ENCODE peak calls at places on chromosome 5, in four cellular contexts. Q, Z, L and G are unnamed samples.
A peak's percentile ranks its signal among the peaks of the same experiment; 100 is the strongest.

GRCh38 chr5:77641397-77641943 is 3.0 kb upstream of the OTP start:
- DNase-seq in Q (no peak), Z (no peak), L (no peak), G (no peak)

GRCh38 chr5:14505310-14506140 is 76.1 kb upstream of the OTULINL start:
- DNase-seq in Q (no peak), Z (no peak), L (no peak), G (no peak)

GRCh38 chr5:113295111-113295539 is 139.7 kb downstream of the TSSK1B start:
- DNase-seq in Q (no peak), Z (no peak), L (no peak), G (no peak)

GRCh38 chr5:71937906-71938698 is 169.2 kb upstream of the MAP1B start:
- DNase-seq in Q (no peak), Z (no peak), L (peak; percentile 78), G (no peak)

GRCh38 chr5:150085191-150085912 is 1.0 kb downstream of the CSF1R start:
- DNase-seq in Q (no peak), Z (no peak), L (no peak), G (no peak)

GRCh38 chr5:133796186-133796585 is 172.2 kb downstream of the C5orf15 start:
- DNase-seq in Q (no peak), Z (no peak), L (no peak), G (no peak)

GRCh38 chr5:72467987-72468386 is 39.2 kb downstream of the ZNF366 start:
- DNase-seq in Q (no peak), Z (no peak), L (no peak), G (peak; percentile 80)

GRCh38 chr5:44388504-44389409 is 463 bp downstream of the FGF10 start:
- DNase-seq in Q (no peak), Z (no peak), L (peak; percentile 52), G (peak; percentile 47)

GRCh38 chr5:15821506-15821905 is 321.5 kb downstream of the FBXL7 start:
- DNase-seq in Q (no peak), Z (no peak), L (no peak), G (peak; percentile 70)

GRCh38 chr5:11792621-11793020 is 111.6 kb downstream of the CTNND2 start:
- DNase-seq in Q (no peak), Z (no peak), L (no peak), G (no peak)

GRCh38 chr5:135979510-135979909 is 24.7 kb upstream of the LECT2 start:
- DNase-seq in Q (no peak), Z (no peak), L (no peak), G (peak; percentile 87)

GRCh38 chr5:133478611-133479010 is 133.7 kb downstream of the FSTL4 start:
- DNase-seq in Q (no peak), Z (no peak), L (peak; percentile 20), G (no peak)